ENCODE peak calls at places on chromosome 22, in five cellular contexts. C is mucosa of descending colon, S is sigmoid colon, A is esophagus muscularis mucosa, M is PC-9. I is an unnamed sample. For H3K36me3, the result is how much of the 10 kb centered on the place peaks cover.

GRCh38 chr22:23245045-23245798 is 64.9 kb downstream of the BCR start:
- DNase-seq in A (no peak), M (peak), C (no peak), S (no peak), I (peak)

GRCh38 chr22:38212442-38212841 is 10.6 kb downstream of the MAFF start:
- DNase-seq in M (no peak), S (no peak), C (no peak), A (no peak), I (no peak)

GRCh38 chr22:49735411-49736311 is 92.0 kb downstream of the BRD1 start:
- DNase-seq in S (peak), M (no peak), A (no peak), C (peak), I (no peak)

GRCh38 chr22:47207387-47207786 is 444.9 kb downstream of the TBC1D22A start:
- DNase-seq in M (no peak), C (no peak), A (no peak), S (peak), I (no peak)

GRCh38 chr22:24413726-24414385 is 13.5 kb upstream of the ADORA2A start:
- DNase-seq in M (no peak), C (no peak), S (peak), A (no peak), I (no peak)

GRCh38 chr22:23163665-23164064 is 16.6 kb upstream of the BCR start:
- DNase-seq in S (peak), A (no peak), M (no peak), C (peak), I (no peak)

GRCh38 chr22:27488456-27489224 is 312.9 kb downstream of the MN1 start:
- DNase-seq in A (no peak), C (peak), M (no peak), S (no peak), I (peak)

GRCh38 chr22:22230438-22230837 is 14.1 kb upstream of the VPREB1 start:
- DNase-seq in M (no peak), S (no peak), C (no peak), A (no peak), I (no peak)

GRCh38 chr22:24499706-24500105 is 4.6 kb downstream of the UPB1 start:
- DNase-seq in S (no peak), A (no peak), C (no peak), M (no peak), I (no peak)

GRCh38 chr22:26395926-26396325 is 33.1 kb upstream of the ASPHD2 start:
- DNase-seq in A (no peak), C (no peak), M (no peak), S (no peak), I (no peak)

GRCh38 chr22:26391623-26392022 is 37.4 kb upstream of the ASPHD2 start:
- DNase-seq in M (no peak), S (no peak), A (no peak), C (no peak), I (no peak)

GRCh38 chr22:26394787-26395186 is 34.3 kb upstream of the ASPHD2 start:
- DNase-seq in M (no peak), A (no peak), S (no peak), C (no peak), I (no peak)

GRCh38 chr22:26389125-26389524 is 39.9 kb upstream of the ASPHD2 start:
- DNase-seq in M (no peak), A (no peak), C (no peak), S (no peak), I (no peak)

GRCh38 chr22:26393929-26394328 is 35.1 kb upstream of the ASPHD2 start:
- DNase-seq in C (no peak), S (no peak), A (no peak), M (no peak), I (no peak)
- TF ChIP-seq CTCF in C (no peak), S (no peak), A (no peak), M (no peak), I (peak)

GRCh38 chr22:20563941-20564371 is 56.5 kb downstream of the MED15 start:
- DNase-seq in M (no peak), C (no peak), S (peak), A (no peak), I (no peak)

GRCh38 chr22:20562607-20563463 is 55.4 kb downstream of the MED15 start:
- DNase-seq in S (peak), A (no peak), M (no peak), C (no peak), I (no peak)

GRCh38 chr22:20561882-20562281 is 54.5 kb downstream of the MED15 start:
- DNase-seq in M (no peak), A (no peak), C (no peak), S (peak), I (no peak)

GRCh38 chr22:20565079-20565734 is 57.8 kb downstream of the MED15 start:
- DNase-seq in M (no peak), A (no peak), C (no peak), S (peak), I (no peak)

DNA sequence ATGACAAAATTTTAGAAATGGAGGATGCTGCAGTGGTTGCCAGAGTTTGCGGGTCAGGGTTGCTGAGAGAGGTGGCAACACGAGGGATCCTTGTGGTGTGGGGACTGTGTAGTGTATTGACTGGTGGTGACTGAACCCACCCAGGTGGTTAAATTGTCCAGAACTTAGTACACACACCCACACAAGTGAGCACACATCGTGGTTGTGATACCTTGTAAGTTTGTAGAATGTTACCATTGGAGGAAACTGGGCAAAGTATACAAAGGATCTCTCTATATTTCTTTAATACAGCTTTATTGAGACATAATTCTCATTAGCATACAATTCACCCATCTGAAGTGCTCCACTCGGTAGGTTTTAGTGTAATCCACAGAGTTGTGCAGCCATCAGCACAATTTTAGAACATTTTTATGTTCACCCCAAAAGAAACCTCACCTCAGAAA is 56.1 kb downstream of the MED15 start:
- DNase-seq in M (no peak), A (no peak), S (peak), C (no peak), I (no peak)
- H3K36me3 ChIP-seq in M (under half), A (half or more), S (under half), C (under half), I (half or more)

GRCh38 chr22:48234011-48234410 is 1471.6 kb downstream of the TBC1D22A start:
- DNase-seq in C (no peak), A (no peak), M (no peak), S (no peak), I (no peak)
- TF ChIP-seq CTCF in C (no peak), A (no peak), M (no peak), S (no peak), I (no peak)

GRCh38 chr22:29679316-29679715 is 40.5 kb upstream of the CABP7 start:
- DNase-seq in S (no peak), C (no peak), A (no peak), M (no peak), I (no peak)

GRCh38 chr22:29689201-29689871 is 30.5 kb upstream of the CABP7 start:
- DNase-seq in M (no peak), A (no peak), C (no peak), S (no peak), I (no peak)

GRCh38 chr22:29683536-29683935 is 36.3 kb upstream of the CABP7 start:
- DNase-seq in S (no peak), M (no peak), C (no peak), A (no peak), I (no peak)

GRCh38 chr22:29689872-29690213 is 30.0 kb upstream of the CABP7 start:
- DNase-seq in A (no peak), M (peak), S (no peak), C (peak), I (peak)

DNA sequence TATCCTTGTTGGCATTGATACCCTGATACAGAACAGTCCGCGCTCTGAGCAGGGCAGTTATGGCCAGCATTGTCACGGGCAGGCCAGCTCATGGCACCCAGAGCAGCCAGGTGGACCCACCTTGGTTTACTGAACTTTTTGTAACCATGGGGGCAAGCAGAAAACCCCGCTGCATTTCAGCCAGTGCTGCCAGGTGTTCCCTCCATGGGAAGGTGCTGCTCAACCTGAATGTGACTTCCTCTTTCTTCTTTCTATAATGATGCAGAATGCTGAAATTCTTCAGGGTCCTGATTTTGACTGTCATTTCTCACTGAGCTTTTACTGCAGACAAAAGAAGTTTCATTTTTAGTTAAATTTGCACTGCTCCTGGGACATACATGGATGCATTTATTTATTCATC is 35.6 kb upstream of the CABP7 start:
- DNase-seq in M (no peak), S (no peak), A (no peak), C (no peak), I (no peak)
- H3K36me3 ChIP-seq in M (under half), S (under half), A (half or more), C (under half), I (half or more)

GRCh38 chr22:31151872-31152271 is 8.1 kb upstream of the RNF185 start:
- DNase-seq in S (no peak), C (no peak), A (no peak), M (no peak), I (no peak)

GRCh38 chr22:31148953-31149627 is 8.8 kb upstream of the PLA2G3 start:
- DNase-seq in A (no peak), S (peak), C (peak), M (peak), I (peak)

GRCh38 chr22:31148516-31148915 is 8.2 kb upstream of the PLA2G3 start:
- DNase-seq in S (no peak), C (no peak), A (no peak), M (no peak), I (no peak)

GRCh38 chr22:31153357-31153756 is 6.6 kb upstream of the RNF185 start:
- DNase-seq in C (no peak), S (no peak), A (no peak), M (no peak), I (no peak)

GRCh38 chr22:31150615-31151014 is 9.4 kb upstream of the RNF185 start:
- DNase-seq in M (no peak), S (no peak), A (no peak), C (no peak), I (no peak)
- TF ChIP-seq CTCF in M (peak), S (no peak), A (no peak), C (no peak), I (peak)

GRCh38 chr22:19361501-19362103 is 69.9 kb downstream of the HIRA start:
- DNase-seq in C (no peak), S (no peak), M (no peak), A (peak), I (no peak)
- H3K36me3 ChIP-seq in C (under half), S (under half), M (under half), A (half or more), I (half or more)

GRCh38 chr22:41501209-41501608 is 32.3 kb downstream of the ACO2 start:
- DNase-seq in M (no peak), A (no peak), S (no peak), C (no peak), I (no peak)
- TF ChIP-seq CTCF in M (peak), A (no peak), S (no peak), C (no peak), I (peak)

I was measured in brain microvascular endothelial cell.